ENCODE peak calls at places on chromosome X, in nine cellular contexts. J is A549, C is endothelial cell, O is upper lobe of right lung, F is breast epithelium, U is dorsolateral prefrontal cortex, I is AG10803, L is transverse colon, K is lower lobe of right lung. A is an unnamed sample.

GRCh38 chrX:39907964-39908616 is 189.7 kb downstream of the BCOR start:
- DNase-seq in J (peak; percentile 91), L (peak; percentile 32), I (peak; percentile 96), F (no peak), O (peak; percentile 84), U (no peak), C (no peak), K (peak; percentile 78), A (no peak)

GRCh38 chrX:136138939-136139338 is 8.4 kb upstream of the FHL1 start:
- DNase-seq in U (no peak), L (no peak), O (no peak), I (no peak), K (no peak), F (no peak), C (no peak), J (no peak), A (no peak)

GRCh38 chrX:10821293-10821692 is 200.9 kb upstream of the MID1 start:
- DNase-seq in J (no peak), K (no peak), U (no peak), C (no peak), F (no peak), I (no peak), O (no peak), L (no peak), A (no peak)

GRCh38 chrX:43467608-43468234 is 188.4 kb upstream of the MAOA start:
- DNase-seq in L (no peak), U (no peak), F (no peak), K (no peak), O (no peak), C (no peak), I (no peak), J (no peak), A (no peak)

GRCh38 chrX:152907084-152907651 is 9.3 kb downstream of the ZNF185 start:
- DNase-seq in F (no peak), C (peak; percentile 10), O (no peak), J (no peak), L (no peak), K (no peak), I (peak; percentile 23), U (no peak), A (no peak)

GRCh38 chrX:42524374-42524773 is 253.6 kb downstream of the PPP1R2C start:
- DNase-seq in K (no peak), O (no peak), F (no peak), C (no peak), L (no peak), U (no peak), J (no peak), I (peak; percentile 74), A (no peak)

GRCh38 chrX:155330992-155331391 is 3.4 kb downstream of the CLIC2 start:
- DNase-seq in O (no peak), U (no peak), J (no peak), I (no peak), K (no peak), C (no peak), F (no peak), L (no peak), A (no peak)

GRCh38 chrX:155028192-155028591 is 1.5 kb downstream of the FUNDC2 start:
- DNase-seq in I (no peak), U (no peak), K (no peak), O (no peak), F (no peak), L (no peak), C (no peak), J (peak; percentile 6), A (no peak)

GRCh38 chrX:49071877-49072711 is 1.7 kb downstream of the PRAF2 start:
- DNase-seq in L (peak; percentile 55), I (peak; percentile 73), F (peak; percentile 65), K (peak; percentile 85), J (no peak), O (peak; percentile 89), C (peak; percentile 52), U (no peak), A (no peak)

GRCh38 chrX:41695464-41695863 is 6.7 kb downstream of the GPR34 start:
- DNase-seq in F (no peak), I (peak; percentile 3), C (no peak), O (no peak), U (no peak), J (peak; percentile 1), L (no peak), K (no peak), A (no peak)

GRCh38 chrX:150696836-150697235 is 3.6 kb downstream of the MTMR1 start:
- DNase-seq in C (no peak), L (no peak), J (no peak), F (no peak), U (no peak), I (no peak), K (no peak), O (no peak), A (no peak)

GRCh38 chrX:134377537-134377936 is 82.4 kb upstream of the HPRT1 start:
- DNase-seq in K (no peak), I (peak; percentile 54), J (peak; percentile 62), O (no peak), F (no peak), C (no peak), U (no peak), L (no peak), A (no peak)

GRCh38 chrX:107008034-107008433 is 8.0 kb upstream of the MORC4 start:
- DNase-seq in U (no peak), L (no peak), C (no peak), K (no peak), J (no peak), O (no peak), I (no peak), F (no peak), A (no peak)

GRCh38 chrX:1393871-1394615 is 2.1 kb upstream of the SLC25A6 start:
- DNase-seq in O (peak; percentile 17), K (peak; percentile 27), F (no peak), J (no peak), C (no peak), I (no peak), U (peak; percentile 15), L (no peak), A (no peak)

GRCh38 chrX:4978613-4979012 is 1250.1 kb downstream of the NLGN4X start:
- DNase-seq in O (no peak), I (no peak), F (no peak), L (no peak), K (no peak), C (no peak), J (no peak), U (no peak), A (no peak)

GRCh38 chrX:63470506-63470905 is 119.4 kb upstream of the SPIN4 start:
- DNase-seq in C (no peak), U (no peak), K (no peak), L (no peak), F (no peak), J (no peak), I (no peak), O (no peak), A (no peak)

GRCh38 chrX:153477901-153478300 is 7.5 kb upstream of the HAUS7 start:
- DNase-seq in J (no peak), I (peak; percentile 67), U (no peak), O (no peak), K (no peak), L (no peak), C (no peak), F (no peak), A (no peak)

GRCh38 chrX:19888419-19888879 is 1.0 kb upstream of the SH3KBP1 start:
- DNase-seq in J (peak; percentile 87), K (no peak), O (no peak), I (peak; percentile 82), L (no peak), C (peak; percentile 29), U (no peak), F (no peak), A (peak; percentile 33)

GRCh38 chrX:115535421-115535820 is 25.6 kb upstream of the PLS3 start:
- DNase-seq in L (no peak), F (no peak), K (no peak), I (no peak), C (no peak), O (no peak), U (no peak), J (no peak), A (no peak)

GRCh38 chrX:77436271-77436670 is 10.9 kb upstream of the FGF16 start:
- DNase-seq in F (no peak), U (no peak), I (no peak), C (no peak), K (no peak), O (no peak), L (no peak), J (no peak), A (no peak)

DNA sequence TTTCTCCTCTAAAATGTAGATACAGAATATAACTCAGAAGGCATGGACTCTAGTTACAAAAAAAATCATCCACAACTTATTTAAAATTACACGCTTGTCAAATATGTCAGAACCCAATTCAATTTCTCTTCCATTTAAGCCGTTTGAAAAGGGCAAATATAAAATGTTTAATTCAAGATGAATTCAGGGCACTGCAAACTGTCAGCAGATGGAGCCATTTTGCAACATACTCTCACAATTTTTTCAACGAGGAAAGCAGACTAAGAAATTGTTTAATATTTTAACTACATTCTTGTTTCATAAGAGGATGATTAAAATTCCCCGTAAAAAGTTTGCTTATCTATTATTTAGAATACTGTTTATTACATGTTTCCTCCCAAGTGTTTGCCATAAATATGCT is 321.3 kb upstream of the CPXCR1 start:
- DNase-seq in O (no peak), K (no peak), L (no peak), I (no peak), F (no peak), U (no peak), J (peak; percentile 0), C (no peak), A (no peak)
- TF ChIP-seq CTCF in O (no peak), K (no peak), L (no peak), I (no peak), F (no peak), U (peak; percentile 69), J (peak; percentile 17), C (no peak), A (peak; percentile 12)

GRCh38 chrX:2819345-2820130 is 9.2 kb upstream of the GYG2 start:
- DNase-seq in K (no peak), J (peak; percentile 45), C (no peak), F (no peak), L (no peak), O (no peak), U (no peak), I (peak; percentile 24), A (no peak)
- TF ChIP-seq CTCF in K (peak; percentile 34), J (peak; percentile 69), C (no peak), F (no peak), L (peak; percentile 35), O (peak; percentile 45), U (peak; percentile 22), I (peak; percentile 49), A (peak; percentile 54)

DNA sequence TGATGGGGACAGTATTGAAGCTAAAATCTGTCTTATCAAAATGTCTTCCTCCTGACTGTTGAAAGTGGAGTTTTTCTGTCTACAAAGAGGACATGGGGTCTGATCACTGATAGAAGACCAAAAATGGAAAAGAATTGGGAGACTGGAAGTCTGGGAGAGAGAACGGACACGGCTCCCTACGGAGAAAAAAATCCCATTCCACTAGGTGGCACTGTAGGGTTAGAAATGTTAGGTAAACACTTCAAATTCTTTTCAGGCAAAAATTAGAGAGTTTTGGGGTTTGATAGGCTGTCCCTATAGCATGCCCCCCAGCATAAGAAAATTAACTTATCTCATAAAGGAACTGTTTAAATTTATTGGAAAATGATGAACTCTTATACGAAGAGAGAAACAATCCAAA is 200.5 kb downstream of the FAM133A start:
- DNase-seq in K (no peak), J (peak; percentile 11), U (no peak), O (no peak), I (no peak), L (no peak), F (no peak), C (peak; percentile 46), A (no peak)
- TF ChIP-seq CTCF in K (peak; percentile 22), J (no peak), U (peak; percentile 79), O (peak; percentile 20), I (peak; percentile 27), L (peak; percentile 29), F (peak; percentile 33), C (peak; percentile 64), A (peak; percentile 36)

GRCh38 chrX:149493567-149494562 is 11.2 kb downstream of the IDS start:
- DNase-seq in O (no peak), L (peak; percentile 18), U (no peak), C (no peak), I (no peak), F (no peak), K (no peak), J (peak; percentile 23), A (no peak)
- TF ChIP-seq CTCF in O (no peak), L (no peak), U (no peak), C (no peak), I (no peak), F (no peak), K (no peak), J (no peak), A (no peak)

A was measured in D721Med.